ENCODE peak calls at places on chromosomes 5 and 9, in seven cellular contexts. Y, W, E, V, F, M and O are unnamed samples.

GRCh38 chr9:99822096-99822595 is 461 bp downstream of the NR4A3 start:
- DNase-seq in Y (no peak), W (no peak), E (no peak), V (no peak), F (no peak), M (no peak), O (peak)

GRCh38 chr9:89808076-89808701 is 203.4 kb downstream of the GADD45G start:
- DNase-seq in Y (no peak), W (peak), E (no peak), V (no peak), F (no peak), M (no peak), O (no peak)

GRCh38 chr5:24444439-24444838 is 200.3 kb downstream of the CDH10 start:
- DNase-seq in Y (no peak), W (no peak), E (no peak), V (no peak), F (no peak), M (no peak), O (no peak)

GRCh38 chr5:14712666-14713065 is 48.1 kb downstream of the OTULIN start:
- DNase-seq in Y (no peak), W (no peak), E (no peak), V (no peak), F (no peak), M (no peak), O (no peak)

GRCh38 chr9:92188969-92189781 is 74.0 kb upstream of the SPTLC1 start:
- DNase-seq in Y (no peak), W (no peak), E (no peak), V (no peak), F (no peak), M (no peak), O (no peak)

GRCh38 chr5:127358782-127359181 is 68.2 kb downstream of the MEGF10 start:
- DNase-seq in Y (no peak), W (peak), E (no peak), V (no peak), F (no peak), M (no peak), O (peak)

GRCh38 chr9:79134654-79135053 is 437.1 kb upstream of the TLE4 start:
- DNase-seq in Y (peak), W (no peak), E (no peak), V (no peak), F (no peak), M (no peak), O (peak)

GRCh38 chr5:9409413-9410089 is 136.3 kb downstream of the SEMA5A start:
- DNase-seq in Y (peak), W (no peak), E (no peak), V (no peak), F (no peak), M (no peak), O (no peak)

GRCh38 chr9:115328677-115329076 is 210.7 kb upstream of the TNC start:
- DNase-seq in Y (no peak), W (no peak), E (no peak), V (no peak), F (no peak), M (no peak), O (no peak)

GRCh38 chr5:126692971-126693370 is 84.0 kb upstream of the LMNB1 start:
- DNase-seq in Y (no peak), W (no peak), E (no peak), V (no peak), F (no peak), M (no peak), O (no peak)

GRCh38 chr5:113099822-113100221 is 123.2 kb downstream of the DCP2 start:
- DNase-seq in Y (no peak), W (no peak), E (no peak), V (no peak), F (no peak), M (no peak), O (no peak)

GRCh38 chr9:30201024-30201423 is 2183.4 kb upstream of the ACO1 start:
- DNase-seq in Y (no peak), W (no peak), E (no peak), V (no peak), F (no peak), M (no peak), O (no peak)

GRCh38 chr9:110742741-110743371 is 74.3 kb downstream of the MUSK start:
- DNase-seq in Y (no peak), W (peak), E (no peak), V (no peak), F (no peak), M (no peak), O (peak)

GRCh38 chr5:134577022-134577795 is 51.7 kb downstream of the JADE2 start:
- DNase-seq in Y (peak), W (no peak), E (no peak), V (no peak), F (no peak), M (no peak), O (peak)

GRCh38 chr5:137724251-137724650 is 11.6 kb downstream of the KLHL3 start:
- DNase-seq in Y (no peak), W (no peak), E (no peak), V (no peak), F (no peak), M (no peak), O (no peak)

GRCh38 chr5:10760033-10760975 is 730 bp downstream of the DAP start:
- DNase-seq in Y (peak), W (no peak), E (peak), V (no peak), F (peak), M (no peak), O (peak)

GRCh38 chr5:181203093-181203711 is 1.8 kb downstream of the TRIM7 start:
- DNase-seq in Y (no peak), W (no peak), E (no peak), V (no peak), F (no peak), M (no peak), O (no peak)

GRCh38 chr5:93890657-93891056 is 149.3 kb upstream of the POU5F2 start:
- DNase-seq in Y (no peak), W (no peak), E (no peak), V (no peak), F (no peak), M (no peak), O (no peak)

GRCh38 chr9:89496645-89497044 is 1.3 kb downstream of the SEMA4D start:
- DNase-seq in Y (no peak), W (no peak), E (no peak), V (peak), F (no peak), M (no peak), O (no peak)

GRCh38 chr5:25119654-25120053 is 474.9 kb upstream of the CDH10 start:
- DNase-seq in Y (peak), W (no peak), E (no peak), V (no peak), F (no peak), M (no peak), O (peak)

GRCh38 chr5:91207248-91207647 is 175.9 kb downstream of the ARRDC3 start:
- DNase-seq in Y (no peak), W (no peak), E (no peak), V (no peak), F (no peak), M (no peak), O (no peak)

GRCh38 chr9:100408541-100409175 is 18.3 kb upstream of the MSANTD3 start:
- DNase-seq in Y (no peak), W (no peak), E (no peak), V (no peak), F (no peak), M (no peak), O (no peak)

GRCh38 chr5:132673939-132674630 is at the start of gene IL4:
- DNase-seq in Y (no peak), W (no peak), E (no peak), V (no peak), F (no peak), M (no peak), O (no peak)